ENCODE peak calls at places on chromosomes 1 and 21, in six cellular contexts. M is fibroblast of lung, L is thoracic aorta, E is psoas muscle, S is MM.1S, Y is body of pancreas. P is an unnamed sample.

GRCh38 chr1:107862064-107862463 is 102.9 kb downstream of the VAV3 start:
- DNase-seq in E (no peak), S (no peak), M (no peak), Y (no peak), L (no peak), P (no peak)

GRCh38 chr1:113930499-113931161 is 1.5 kb downstream of the HIPK1 start:
- DNase-seq in M (peak; percentile 57), E (no peak), S (peak; percentile 37), Y (peak; percentile 31), L (no peak), P (no peak)

GRCh38 chr1:108503062-108503740 is 53.1 kb downstream of the NBPF6 start:
- DNase-seq in E (no peak), M (peak; percentile 31), L (no peak), Y (no peak), S (no peak), P (no peak)

GRCh38 chr1:100087396-100087795 is 45.3 kb downstream of the SASS6 start:
- DNase-seq in S (no peak), Y (no peak), M (no peak), E (no peak), L (no peak), P (no peak)

GRCh38 chr1:7298749-7299151 is 472.3 kb upstream of the VAMP3 start:
- DNase-seq in E (no peak), M (peak; percentile 79), L (no peak), Y (no peak), S (no peak), P (no peak)

GRCh38 chr1:48697066-48697707 is 79.5 kb downstream of the BEND5 start:
- DNase-seq in Y (peak; percentile 66), E (peak; percentile 54), L (no peak), M (peak; percentile 28), S (peak; percentile 39), P (no peak)

GRCh38 chr21:23384679-23385078 is 2222.6 kb downstream of the MRPL39 start:
- DNase-seq in S (no peak), M (no peak), Y (no peak), E (no peak), L (no peak), P (no peak)

GRCh38 chr1:119674110-119674509 is 26.0 kb upstream of the ZNF697 start:
- DNase-seq in E (no peak), S (no peak), L (no peak), M (no peak), Y (no peak), P (no peak)

GRCh38 chr1:20279507-20279906 is 11.2 kb upstream of the VWA5B1 start:
- DNase-seq in L (no peak), M (peak; percentile 60), Y (no peak), E (no peak), S (no peak), P (no peak)

GRCh38 chr1:161801955-161802354 is 35.8 kb downstream of the ATF6 start:
- DNase-seq in L (no peak), M (no peak), S (peak; percentile 98), E (no peak), Y (no peak), P (peak; percentile 84)

GRCh38 chr1:153478047-153478691 is 17.7 kb upstream of the S100A7 start:
- DNase-seq in L (no peak), S (no peak), Y (no peak), M (no peak), E (no peak), P (no peak)

GRCh38 chr1:61139324-61140055 is 57.1 kb downstream of the NFIA start:
- DNase-seq in M (peak; percentile 45), L (no peak), Y (no peak), S (no peak), E (peak; percentile 20), P (no peak)

GRCh38 chr1:51732701-51733425 is 116.0 kb downstream of the OSBPL9 start:
- DNase-seq in L (no peak), E (no peak), S (no peak), Y (no peak), M (no peak), P (no peak)

GRCh38 chr1:21822349-21822748 is 10.3 kb downstream of the LDLRAD2 start:
- DNase-seq in L (no peak), E (no peak), S (no peak), M (no peak), Y (no peak), P (no peak)

GRCh38 chr1:201655243-201655642 is 116.3 kb downstream of the NAV1 start:
- DNase-seq in M (peak; percentile 87), E (peak; percentile 48), L (no peak), Y (no peak), S (no peak), P (peak; percentile 80)

GRCh38 chr1:88892146-88892877 is 945 bp upstream of the GTF2B start:
- DNase-seq in S (peak; percentile 16), L (no peak), E (no peak), M (peak; percentile 81), Y (peak; percentile 24), P (no peak)

GRCh38 chr1:165355221-165355976 is 1.1 kb downstream of the LMX1A start:
- DNase-seq in S (no peak), L (no peak), Y (no peak), E (no peak), M (no peak), P (no peak)

GRCh38 chr21:15015622-15016471 is 49.0 kb downstream of the NRIP1 start:
- DNase-seq in M (peak; percentile 33), Y (no peak), L (no peak), E (no peak), S (no peak), P (no peak)

GRCh38 chr1:80731241-80731894 is 1069.4 kb upstream of the ADGRL2 start:
- DNase-seq in Y (peak; percentile 39), E (no peak), M (peak; percentile 2), L (no peak), S (no peak), P (no peak)

GRCh38 chr1:10108948-10109347 is 76.2 kb downstream of the UBE4B start:
- DNase-seq in L (peak; percentile 24), Y (no peak), M (no peak), E (no peak), S (no peak), P (no peak)

GRCh38 chr21:46089285-46089684 is 8.6 kb upstream of the COL6A2 start:
- DNase-seq in E (no peak), L (no peak), M (no peak), S (no peak), Y (no peak), P (peak; percentile 51)

GRCh38 chr1:204075116-204075636 is 2.3 kb downstream of the SOX13 start:
- DNase-seq in S (no peak), L (no peak), E (no peak), Y (peak; percentile 43), M (peak; percentile 12), P (no peak)

GRCh38 chr1:204075890-204076837 is 3.2 kb downstream of the SOX13 start:
- DNase-seq in E (no peak), S (no peak), L (no peak), Y (no peak), M (no peak), P (no peak)

GRCh38 chr1:204077979-204078696 is 5.2 kb downstream of the SOX13 start:
- DNase-seq in S (no peak), E (no peak), M (peak; percentile 15), L (no peak), Y (no peak), P (no peak)

GRCh38 chr1:204074274-204075115 is 1.6 kb downstream of the SOX13 start:
- DNase-seq in M (peak; percentile 69), L (no peak), S (no peak), E (peak; percentile 78), Y (peak; percentile 65), P (peak; percentile 90)

DNA sequence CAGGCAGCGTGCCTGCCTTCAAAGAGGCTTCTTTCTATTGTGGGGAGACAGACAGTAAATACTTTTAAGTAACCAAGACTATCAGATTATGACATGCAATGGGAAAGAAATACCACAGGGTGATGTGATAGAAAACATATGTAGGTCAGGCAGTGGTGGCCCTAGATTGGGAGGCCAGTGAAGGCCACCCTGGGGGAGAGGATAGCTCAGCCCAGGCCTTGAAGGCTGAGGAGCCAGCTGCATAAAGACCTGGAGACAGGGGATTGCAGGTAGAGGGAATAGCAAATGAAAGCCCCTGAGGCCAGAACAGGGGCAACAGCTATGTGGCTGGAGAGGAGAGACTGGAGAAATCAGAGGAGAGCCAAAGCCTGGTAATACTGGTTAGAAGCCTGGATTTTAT is 4.0 kb downstream of the SOX13 start:
- DNase-seq in L (no peak), Y (no peak), E (no peak), S (no peak), M (no peak), P (no peak)
- H3K4me1 ChIP-seq in L (peaks cover 18% of the 10 kb centered on the region), Y (peaks cover 73% of the 10 kb centered on the region), E (peaks cover 63% of the 10 kb centered on the region), S (peaks cover 4% of the 10 kb centered on the region), M (peaks cover 27% of the 10 kb centered on the region), P (peaks cover 66% of the 10 kb centered on the region)

GRCh38 chr1:227037121-227037520 is 97.0 kb downstream of the COQ8A start:
- DNase-seq in L (no peak), Y (no peak), S (no peak), M (no peak), E (no peak), P (no peak)

GRCh38 chr1:227035316-227035715 is 95.2 kb downstream of the COQ8A start:
- DNase-seq in L (no peak), Y (no peak), S (no peak), M (no peak), E (no peak), P (no peak)

GRCh38 chr1:227033880-227034279 is 93.8 kb downstream of the COQ8A start:
- DNase-seq in Y (no peak), L (no peak), S (no peak), E (no peak), M (no peak), P (no peak)

GRCh38 chr1:227042292-227042691 is 102.2 kb downstream of the COQ8A start:
- DNase-seq in S (no peak), E (no peak), Y (no peak), M (no peak), L (no peak), P (no peak)

GRCh38 chr1:227038401-227038800 is 98.3 kb downstream of the COQ8A start:
- DNase-seq in S (no peak), L (no peak), M (no peak), E (no peak), Y (no peak), P (no peak)
- H3K27ac ChIP-seq in S (no peak overlapping the region), L (no peak overlapping the region), M (no peak overlapping the region), E (no peak overlapping the region), Y (no peak overlapping the region), P (no peak overlapping the region)

GRCh38 chr1:94922756-94923465 is 4.0 kb downstream of the CNN3 start:
- DNase-seq in E (no peak), Y (no peak), M (peak; percentile 43), L (no peak), S (peak; percentile 8), P (no peak)

GRCh38 chr1:94920061-94920460 is 6.8 kb downstream of the CNN3 start:
- DNase-seq in L (no peak), S (no peak), Y (no peak), E (no peak), M (no peak), P (no peak)

GRCh38 chr1:94917251-94917650 is 9.7 kb downstream of the CNN3 start:
- DNase-seq in M (no peak), Y (no peak), L (no peak), E (no peak), S (no peak), P (no peak)

GRCh38 chr1:94921977-94922376 is 4.9 kb downstream of the CNN3 start:
- DNase-seq in L (no peak), S (no peak), M (no peak), Y (no peak), E (no peak), P (no peak)

GRCh38 chr1:94919241-94920030 is 7.5 kb downstream of the CNN3 start:
- DNase-seq in S (no peak), L (no peak), E (no peak), Y (no peak), M (no peak), P (no peak)
- H3K4me1 ChIP-seq in S (no peaks in the 10 kb centered on the region), L (peaks cover 35% of the 10 kb centered on the region), E (peaks cover 6% of the 10 kb centered on the region), Y (peaks cover 35% of the 10 kb centered on the region), M (peaks cover 22% of the 10 kb centered on the region), P (peaks cover 73% of the 10 kb centered on the region)

GRCh38 chr1:109791495-109792040 is 27.8 kb upstream of the EPS8L3 start:
- DNase-seq in M (no peak), Y (no peak), L (no peak), E (no peak), S (no peak), P (peak; percentile 63)
- H3K27ac ChIP-seq in M (no peak overlapping the region), Y (no peak overlapping the region), L (no peak overlapping the region), E (no peak overlapping the region), S (no peak overlapping the region), P (peak overlapping the region; percentile 37)

P was measured in sigmoid colon.